ENCODE peak calls at places on chromosomes 6 and 20, in four cellular contexts. F is GM12865, B is B cell, Q is HFFc6. Y is an unnamed sample.

GRCh38 chr6:141326426-141326825 is 806.3 kb upstream of the GJE1 start:
- DNase-seq in F (peak; percentile 40), Q (peak; percentile 99), B (peak; percentile 3), Y (no peak)

GRCh38 chr6:129251669-129252376 is 368.9 kb downstream of the LAMA2 start:
- DNase-seq in Q (peak; percentile 68), F (peak; percentile 74), B (peak; percentile 60), Y (peak; percentile 84)

GRCh38 chr20:32589769-32590168 is 4.6 kb upstream of the NOL4L start:
- DNase-seq in B (no peak), Q (no peak), F (no peak), Y (no peak)

GRCh38 chr6:166541876-166542579 is 44.5 kb downstream of the RAMACL start:
- DNase-seq in B (peak; percentile 25), F (peak; percentile 28), Q (no peak), Y (no peak)

GRCh38 chr6:117346142-117346930 is 79.4 kb downstream of the ROS1 start:
- DNase-seq in Q (peak; percentile 41), B (peak; percentile 5), F (no peak), Y (peak; percentile 61)

GRCh38 chr20:13355386-13355785 is 134.3 kb downstream of the ISM1 start:
- DNase-seq in Q (no peak), F (no peak), B (no peak), Y (no peak)

GRCh38 chr6:30730611-30731435 is 10.7 kb downstream of the TUBB start:
- DNase-seq in B (peak; percentile 84), Q (no peak), F (peak; percentile 93), Y (peak; percentile 85)

GRCh38 chr6:315921-316752 is 23.9 kb downstream of the DUSP22 start:
- DNase-seq in B (no peak), Q (no peak), F (peak; percentile 86), Y (no peak)

GRCh38 chr6:1774541-1774940 is 164.8 kb downstream of the FOXC1 start:
- DNase-seq in Q (no peak), F (no peak), B (no peak), Y (no peak)

GRCh38 chr6:118651282-118652050 is at the start of gene CEP85L:
- DNase-seq in B (peak; percentile 94), F (peak; percentile 94), Q (peak; percentile 79), Y (peak; percentile 95)

GRCh38 chr6:939526-940252 is 246.8 kb upstream of the EXOC2 start:
- DNase-seq in B (no peak), Q (no peak), F (no peak), Y (no peak)

GRCh38 chr6:139370047-139370706 is 4.3 kb downstream of the CITED2 start:
- DNase-seq in Q (peak; percentile 82), B (no peak), F (peak; percentile 21), Y (no peak)

GRCh38 chr6:13357551-13358075 is 29.3 kb upstream of the TBC1D7 start:
- DNase-seq in B (no peak), Q (no peak), F (peak; percentile 38), Y (no peak)

GRCh38 chr6:21438237-21438985 is 155.1 kb upstream of the SOX4 start:
- DNase-seq in F (peak; percentile 95), B (peak; percentile 28), Q (no peak), Y (peak; percentile 73)

GRCh38 chr6:122652431-122652830 is 42.2 kb downstream of the PKIB start:
- DNase-seq in Q (no peak), F (no peak), B (no peak), Y (no peak)

GRCh38 chr6:36829919-36830544 is 9.2 kb downstream of the CPNE5 start:
- DNase-seq in F (no peak), Q (no peak), B (no peak), Y (no peak)

GRCh38 chr6:169252805-169253189 is 849 bp downstream of the THBS2 start:
- DNase-seq in Q (no peak), F (no peak), B (no peak), Y (no peak)

GRCh38 chr6:16982827-16983226 is 119.0 kb upstream of the STMND1 start:
- DNase-seq in F (peak; percentile 57), B (no peak), Q (peak; percentile 71), Y (no peak)

GRCh38 chr6:4130357-4130987 is 4.9 kb downstream of the ECI2 start:
- DNase-seq in F (no peak), Q (no peak), B (no peak), Y (no peak)

GRCh38 chr20:22346716-22347115 is 237.7 kb downstream of the FOXA2 start:
- DNase-seq in F (peak; percentile 25), Q (no peak), B (no peak), Y (no peak)

GRCh38 chr6:136587527-136587926 is 37.3 kb upstream of the MAP7 start:
- DNase-seq in Q (no peak), F (no peak), B (no peak), Y (no peak)

GRCh38 chr6:154039231-154039842 is at the start of gene OPRM1:
- DNase-seq in F (peak; percentile 22), B (no peak), Q (no peak), Y (no peak)

GRCh38 chr20:7714549-7714948 is 225.7 kb downstream of the HAO1 start:
- DNase-seq in F (no peak), Q (no peak), B (no peak), Y (no peak)

GRCh38 chr20:43507150-43508080 is at the start of gene L3MBTL1:
- DNase-seq in F (peak; percentile 31), Q (no peak), B (peak; percentile 25), Y (no peak)

GRCh38 chr20:53321596-53321995 is 272.0 kb downstream of the ZNF217 start:
- DNase-seq in Q (no peak), F (no peak), B (no peak), Y (no peak)

GRCh38 chr6:90126178-90126577 is 170.5 kb downstream of the BACH2 start:
- DNase-seq in Q (no peak), F (no peak), B (no peak), Y (no peak)

GRCh38 chr6:108165714-108166663 is at the start of gene NR2E1:
- DNase-seq in F (no peak), B (peak; percentile 33), Q (no peak), Y (no peak)

GRCh38 chr6:144989319-144990099 is 704.4 kb downstream of the UTRN start:
- DNase-seq in B (no peak), F (no peak), Q (no peak), Y (no peak)

GRCh38 chr20:63378626-63379025 is 17.5 kb upstream of the CHRNA4 start:
- DNase-seq in F (no peak), B (no peak), Q (no peak), Y (no peak)

GRCh38 chr6:113901482-113901881 is 44.3 kb downstream of the MARCKS start:
- DNase-seq in Q (no peak), B (no peak), F (no peak), Y (no peak)

GRCh38 chr6:39824030-39824926 is 32.1 kb downstream of the DAAM2 start:
- DNase-seq in B (no peak), F (no peak), Q (no peak), Y (no peak)

GRCh38 chr20:62707981-62708521 is 585 bp upstream of the NTSR1 start:
- DNase-seq in Q (no peak), B (no peak), F (peak; percentile 19), Y (peak; percentile 69)

GRCh38 chr20:62961310-62961783 is 8.8 kb downstream of the SLC17A9 start:
- DNase-seq in F (no peak), B (no peak), Q (no peak), Y (no peak)

GRCh38 chr6:33967266-33967767 is 163.5 kb upstream of the MLN start:
- DNase-seq in F (no peak), Q (no peak), B (no peak), Y (no peak)

GRCh38 chr6:45222380-45222779 is 105.8 kb upstream of the RUNX2 start:
- DNase-seq in Q (no peak), B (no peak), F (no peak), Y (no peak)

GRCh38 chr6:68279793-68280557 is 355.1 kb upstream of the ADGRB3 start:
- DNase-seq in F (no peak), B (no peak), Q (no peak), Y (no peak)

GRCh38 chr6:83432626-83433025 is 1.8 kb upstream of the ME1 start:
- DNase-seq in B (no peak), Q (no peak), F (no peak), Y (no peak)

GRCh38 chr20:764255-764654 is 4.0 kb downstream of the SLC52A3 start:
- DNase-seq in F (no peak), B (no peak), Q (no peak), Y (no peak)

Y was measured in NAMALWA.